ENCODE peak calls at places on chromosomes 6 and 20, in nine cellular contexts. D is NCI-H748 treated with DMSO at 0.1 percent for 48 hours; N is neuronal stem cell; K is Right ventricle myocardium superior; M is AG20443; O is naive B cell; I is adrenal gland; Y is activated CD8-positive, alpha-beta memory T cell treated with anti-CD3 and anti-CD28 coated beads, Interleukin-2, amount 10 ng/mL, durations not matched to agents 7 days and 5 days; G is left ventricle myocardium inferior. R is an unnamed sample.

GRCh38 chr6:44932651-44933091 is 395.5 kb upstream of the RUNX2 start:
- DNase-seq in D (no peak), N (no peak), K (no peak), M (no peak), O (no peak), I (no peak), Y (peak; percentile 68), G (no peak), R (peak; percentile 78)

GRCh38 chr6:136526937-136527336 is 23.3 kb downstream of the MAP7 start:
- DNase-seq in D (no peak), N (no peak), K (no peak), M (no peak), O (no peak), I (no peak), Y (no peak), G (no peak), R (no peak)

GRCh38 chr20:44961868-44962267 is 1.7 kb upstream of the TOMM34 start:
- DNase-seq in D (no peak), N (no peak), K (no peak), M (peak; percentile 62), O (no peak), I (no peak), Y (peak; percentile 27), G (no peak), R (no peak)

GRCh38 chr20:59743767-59744485 is 139.6 kb downstream of the PHACTR3 start:
- DNase-seq in D (no peak), N (no peak), K (no peak), M (peak; percentile 48), O (no peak), I (no peak), Y (no peak), G (no peak), R (no peak)

GRCh38 chr6:153059311-153059710 is 56.8 kb upstream of the MTRF1L start:
- DNase-seq in D (peak; percentile 4), N (no peak), K (no peak), M (no peak), O (no peak), I (no peak), Y (no peak), G (no peak), R (no peak)

GRCh38 chr6:42199106-42199981 is 4.6 kb upstream of the GUCA1B start:
- DNase-seq in D (no peak), N (no peak), K (no peak), M (no peak), O (no peak), I (no peak), Y (no peak), G (no peak), R (no peak)

GRCh38 chr6:1858191-1858590 is 248.5 kb downstream of the FOXC1 start:
- DNase-seq in D (no peak), N (no peak), K (no peak), M (no peak), O (no peak), I (no peak), Y (no peak), G (no peak), R (no peak)

GRCh38 chr20:19073584-19074198 is 138.8 kb upstream of the SLC24A3 start:
- DNase-seq in D (no peak), N (peak; percentile 9), K (no peak), M (no peak), O (no peak), I (peak; percentile 32), Y (no peak), G (no peak), R (no peak)

GRCh38 chr6:156988276-156989158 is 211.3 kb downstream of the ARID1B start:
- DNase-seq in D (no peak), N (no peak), K (no peak), M (no peak), O (peak; percentile 63), I (no peak), Y (no peak), G (no peak), R (no peak)

GRCh38 chr20:62549499-62550086 is 73.8 kb upstream of the GATA5 start:
- DNase-seq in D (no peak), N (no peak), K (no peak), M (no peak), O (no peak), I (no peak), Y (no peak), G (peak; percentile 45), R (no peak)

GRCh38 chr6:79330723-79331122 is 96.2 kb upstream of the HMGN3 start:
- DNase-seq in D (no peak), N (no peak), K (no peak), M (no peak), O (no peak), I (no peak), Y (no peak), G (no peak), R (no peak)

GRCh38 chr6:22647671-22648070 is 78.3 kb downstream of the HDGFL1 start:
- DNase-seq in D (no peak), N (no peak), K (no peak), M (no peak), O (no peak), I (no peak), Y (no peak), G (no peak), R (no peak)

GRCh38 chr6:161533266-161533665 is 259.4 kb upstream of the AGPAT4 start:
- DNase-seq in D (no peak), N (no peak), K (no peak), M (no peak), O (no peak), I (no peak), Y (no peak), G (no peak), R (no peak)

GRCh38 chr6:13725052-13725451 is 13.4 kb upstream of the RANBP9 start:
- DNase-seq in D (no peak), N (no peak), K (no peak), M (no peak), O (no peak), I (no peak), Y (no peak), G (no peak), R (no peak)

GRCh38 chr6:152161501-152161900 is 354.0 kb downstream of the ESR1 start:
- DNase-seq in D (no peak), N (no peak), K (no peak), M (no peak), O (no peak), I (no peak), Y (no peak), G (no peak), R (no peak)

GRCh38 chr6:159110013-159110412 is 59.2 kb upstream of the FNDC1 start:
- DNase-seq in D (no peak), N (peak; percentile 51), K (no peak), M (peak; percentile 66), O (no peak), I (peak; percentile 64), Y (peak; percentile 58), G (no peak), R (peak; percentile 45)

GRCh38 chr6:95321106-95321505 is 256.2 kb upstream of the MANEA start:
- DNase-seq in D (no peak), N (no peak), K (no peak), M (no peak), O (no peak), I (no peak), Y (no peak), G (no peak), R (no peak)

GRCh38 chr20:12152996-12153395 is 235.3 kb downstream of the BTBD3 start:
- DNase-seq in D (no peak), N (no peak), K (no peak), M (no peak), O (no peak), I (no peak), Y (no peak), G (no peak), R (no peak)

GRCh38 chr6:163958646-163959045 is 544.1 kb downstream of the QKI start:
- DNase-seq in D (no peak), N (no peak), K (no peak), M (peak; percentile 39), O (no peak), I (no peak), Y (no peak), G (no peak), R (no peak)

GRCh38 chr20:37686762-37687477 is 6.9 kb upstream of the CTNNBL1 start:
- DNase-seq in D (no peak), N (no peak), K (no peak), M (no peak), O (no peak), I (no peak), Y (no peak), G (no peak), R (no peak)

GRCh38 chr20:49287555-49288249 is 9.8 kb upstream of the ZNFX1 start:
- DNase-seq in D (no peak), N (no peak), K (no peak), M (peak; percentile 43), O (no peak), I (no peak), Y (no peak), G (no peak), R (no peak)

GRCh38 chr6:33170176-33171095 is 21.8 kb downstream of the COL11A2 start:
- DNase-seq in D (no peak), N (no peak), K (no peak), M (no peak), O (no peak), I (no peak), Y (no peak), G (no peak), R (no peak)

GRCh38 chr6:169370054-169370453 is 116.4 kb upstream of the THBS2 start:
- DNase-seq in D (no peak), N (no peak), K (no peak), M (no peak), O (no peak), I (no peak), Y (no peak), G (no peak), R (no peak)

GRCh38 chr6:57259064-57259463 is 37.0 kb upstream of the RAB23 start:
- DNase-seq in D (no peak), N (no peak), K (no peak), M (no peak), O (no peak), I (no peak), Y (no peak), G (no peak), R (no peak)

GRCh38 chr6:140436023-140436811 is 1061.8 kb upstream of the CITED2 start:
- DNase-seq in D (no peak), N (peak; percentile 29), K (no peak), M (peak; percentile 73), O (no peak), I (no peak), Y (no peak), G (no peak), R (no peak)

GRCh38 chr20:10861619-10862018 is 187.8 kb upstream of the JAG1 start:
- DNase-seq in D (no peak), N (no peak), K (no peak), M (no peak), O (no peak), I (no peak), Y (no peak), G (no peak), R (no peak)

GRCh38 chr6:12719017-12719416 is 2.5 kb downstream of the PHACTR1 start:
- DNase-seq in D (no peak), N (no peak), K (no peak), M (no peak), O (no peak), I (no peak), Y (no peak), G (no peak), R (no peak)

GRCh38 chr6:166450167-166450873 is 67.6 kb upstream of the MPC1 start:
- DNase-seq in D (no peak), N (no peak), K (no peak), M (no peak), O (no peak), I (no peak), Y (no peak), G (no peak), R (no peak)

R was measured in T-helper 2 cell.